ENCODE peak calls at places on chromosomes 7 and 10, in seven cellular contexts. F is fibroblast of lung, A is hepatocyte, Z is neural progenitor cell, X is K562, E is SK-N-SH, I is mesenchymal stem cell. K is an unnamed sample.

GRCh38 chr10:109982123-109982522 is 25.7 kb upstream of the ADD3 start:
- DNase-seq in F (peak; percentile 46), A (no peak), Z (no peak), X (peak; percentile 81), E (no peak), I (no peak), K (no peak)

GRCh38 chr10:43940898-43941777 is 292.5 kb upstream of the ZNF32 start:
- DNase-seq in F (no peak), A (no peak), Z (no peak), X (no peak), E (no peak), I (no peak), K (no peak)

GRCh38 chr10:118314882-118315281 is 27.2 kb downstream of the FAM204A start:
- DNase-seq in F (no peak), A (no peak), Z (no peak), X (no peak), E (no peak), I (no peak), K (no peak)

GRCh38 chr7:26375604-26376207 is 84.0 kb downstream of the SNX10 start:
- DNase-seq in F (no peak), A (no peak), Z (peak; percentile 4), X (no peak), E (no peak), I (no peak), K (no peak)

GRCh38 chr10:68251625-68252275 is 19.8 kb upstream of the ATOH7 start:
- DNase-seq in F (no peak), A (no peak), Z (no peak), X (no peak), E (no peak), I (no peak), K (no peak)

GRCh38 chr7:30899066-30899465 is 12.6 kb upstream of the AQP1 start:
- DNase-seq in F (no peak), A (no peak), Z (no peak), X (no peak), E (no peak), I (no peak), K (no peak)

GRCh38 chr7:87424075-87424474 is 51.4 kb downstream of the ABCB4 start:
- DNase-seq in F (no peak), A (no peak), Z (no peak), X (no peak), E (no peak), I (no peak), K (no peak)

GRCh38 chr10:3806603-3807002 is 21.6 kb upstream of the KLF6 start:
- DNase-seq in F (peak; percentile 75), A (peak; percentile 80), Z (no peak), X (no peak), E (no peak), I (peak; percentile 80), K (peak; percentile 95)

GRCh38 chr7:108430664-108431063 is 25.6 kb downstream of the NRCAM start:
- DNase-seq in F (no peak), A (no peak), Z (no peak), X (no peak), E (no peak), I (no peak), K (no peak)

GRCh38 chr10:110918269-110918632 is 729 bp downstream of the BBIP1 start:
- DNase-seq in F (peak; percentile 96), A (peak; percentile 98), Z (peak; percentile 98), X (peak; percentile 94), E (no peak), I (peak; percentile 97), K (no peak)

GRCh38 chr10:109456566-109457361 is 466.5 kb downstream of the XPNPEP1 start:
- DNase-seq in F (no peak), A (peak; percentile 18), Z (peak; percentile 71), X (no peak), E (peak; percentile 62), I (peak; percentile 7), K (no peak)

GRCh38 chr7:64890761-64891666 is 12.1 kb upstream of the ZNF273 start:
- DNase-seq in F (no peak), A (no peak), Z (no peak), X (peak; percentile 77), E (no peak), I (no peak), K (peak; percentile 61)

GRCh38 chr10:119315128-119316001 is 108.0 kb downstream of the GRK5 start:
- DNase-seq in F (peak; percentile 94), A (peak; percentile 86), Z (peak; percentile 51), X (peak; percentile 62), E (no peak), I (peak; percentile 97), K (peak; percentile 73)

GRCh38 chr10:125034671-125035070 is 92.7 kb downstream of the ZRANB1 start:
- DNase-seq in F (peak; percentile 44), A (no peak), Z (no peak), X (no peak), E (no peak), I (no peak), K (no peak)

GRCh38 chr7:41915861-41916260 is 213.0 kb upstream of the INHBA start:
- DNase-seq in F (no peak), A (no peak), Z (no peak), X (no peak), E (no peak), I (no peak), K (no peak)

GRCh38 chr7:41912426-41912825 is 209.5 kb upstream of the INHBA start:
- DNase-seq in F (no peak), A (no peak), Z (no peak), X (no peak), E (no peak), I (no peak), K (peak; percentile 74)

GRCh38 chr7:41918597-41918996 is 215.7 kb upstream of the INHBA start:
- DNase-seq in F (peak; percentile 87), A (no peak), Z (no peak), X (no peak), E (no peak), I (peak; percentile 83), K (peak; percentile 67)

GRCh38 chr7:41912851-41913580 is 210.1 kb upstream of the INHBA start:
- DNase-seq in F (no peak), A (no peak), Z (no peak), X (no peak), E (no peak), I (no peak), K (peak; percentile 46)

DNA sequence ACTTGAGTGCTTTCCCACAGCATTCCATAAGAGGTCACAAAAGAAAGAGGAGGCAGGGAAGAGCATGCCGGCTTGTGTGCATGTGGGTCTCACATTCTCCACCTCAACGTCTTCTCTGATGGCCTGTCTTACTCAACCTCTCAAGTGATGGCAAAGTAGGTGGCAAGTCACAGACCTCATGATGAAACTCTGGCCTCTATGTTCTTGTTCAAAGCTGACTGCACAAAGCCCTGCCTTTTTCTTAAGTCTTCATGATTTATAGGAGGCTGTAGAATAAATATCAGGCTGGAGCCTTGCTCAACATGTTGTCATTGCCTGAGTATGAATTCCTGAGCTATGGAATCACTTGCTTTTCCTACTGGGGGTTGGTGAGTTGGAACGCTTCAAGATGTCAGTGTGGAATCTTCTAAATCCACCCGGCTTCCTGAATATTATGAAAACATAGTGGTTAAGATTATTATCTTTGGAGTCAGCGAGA is 213.6 kb upstream of the INHBA start:
- DNase-seq in F (peak; percentile 99), A (peak; percentile 65), Z (no peak), X (no peak), E (no peak), I (peak; percentile 99), K (peak; percentile 89)
- H3K4me2 ChIP-seq in F (peak overlapping the region; percentile 72), A (no peak overlapping the region), Z (no peak overlapping the region), X (no peak overlapping the region), E (peak overlapping the region; percentile 57), I (no peak overlapping the region), K (peak overlapping the region; percentile 72)

DNA sequence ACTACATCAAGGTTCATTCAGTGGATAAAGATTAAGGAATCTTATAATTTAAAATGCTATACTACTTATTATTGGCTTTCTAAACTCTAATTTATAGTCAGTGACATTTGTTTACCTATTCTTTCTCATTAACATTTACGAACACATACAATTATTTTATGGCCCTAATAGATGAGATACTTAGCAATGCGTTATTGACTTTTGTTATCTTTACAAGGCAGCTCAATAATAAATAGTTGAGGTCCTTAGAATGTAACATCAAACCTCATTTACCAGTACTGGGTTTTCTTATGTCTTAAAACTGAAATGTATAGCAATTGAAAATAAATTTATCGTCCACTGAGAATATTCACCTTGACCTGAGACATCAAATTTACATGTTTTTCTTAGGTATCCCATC is 89.0 kb downstream of the THSD7A start:
- DNase-seq in F (no peak), A (no peak), Z (no peak), X (no peak), E (no peak), I (no peak), K (no peak)
- H3K4me2 ChIP-seq in F (no peak overlapping the region), A (no peak overlapping the region), Z (no peak overlapping the region), X (no peak overlapping the region), E (no peak overlapping the region), I (no peak overlapping the region), K (no peak overlapping the region)

GRCh38 chr10:7475954-7476353 is 65.1 kb upstream of the SFMBT2 start:
- DNase-seq in F (no peak), A (no peak), Z (no peak), X (no peak), E (no peak), I (no peak), K (no peak)

GRCh38 chr10:7475046-7475860 is 64.4 kb upstream of the SFMBT2 start:
- DNase-seq in F (peak; percentile 6), A (no peak), Z (peak; percentile 60), X (no peak), E (peak; percentile 38), I (no peak), K (no peak)

GRCh38 chr10:7478727-7479457 is 68.1 kb upstream of the SFMBT2 start:
- DNase-seq in F (no peak), A (no peak), Z (no peak), X (no peak), E (no peak), I (no peak), K (no peak)

GRCh38 chr10:7479861-7480598 is 69.2 kb upstream of the SFMBT2 start:
- DNase-seq in F (no peak), A (no peak), Z (no peak), X (no peak), E (no peak), I (no peak), K (no peak)

GRCh38 chr10:7477538-7478334 is 66.9 kb upstream of the SFMBT2 start:
- DNase-seq in F (no peak), A (no peak), Z (no peak), X (no peak), E (no peak), I (no peak), K (no peak)
- H3K4me2 ChIP-seq in F (no peak overlapping the region), A (no peak overlapping the region), Z (no peak overlapping the region), X (no peak overlapping the region), E (no peak overlapping the region), I (no peak overlapping the region), K (no peak overlapping the region)

GRCh38 chr10:34345383-34345782 is 469.7 kb downstream of the PARD3 start:
- DNase-seq in F (no peak), A (no peak), Z (no peak), X (no peak), E (no peak), I (no peak), K (no peak)

GRCh38 chr10:34341473-34341872 is 473.6 kb downstream of the PARD3 start:
- DNase-seq in F (no peak), A (no peak), Z (no peak), X (no peak), E (no peak), I (no peak), K (no peak)

GRCh38 chr10:34346516-34347150 is 468.5 kb downstream of the PARD3 start:
- DNase-seq in F (peak; percentile 57), A (peak; percentile 8), Z (no peak), X (no peak), E (no peak), I (peak; percentile 82), K (no peak)

GRCh38 chr10:34339816-34340553 is 475.1 kb downstream of the PARD3 start:
- DNase-seq in F (no peak), A (no peak), Z (no peak), X (no peak), E (no peak), I (no peak), K (no peak)

GRCh38 chr10:34343764-34344163 is 471.3 kb downstream of the PARD3 start:
- DNase-seq in F (peak; percentile 45), A (no peak), Z (no peak), X (no peak), E (no peak), I (no peak), K (peak; percentile 7)
- H3K4me2 ChIP-seq in F (no peak overlapping the region), A (no peak overlapping the region), Z (no peak overlapping the region), X (no peak overlapping the region), E (peak overlapping the region; percentile 36), I (no peak overlapping the region), K (no peak overlapping the region)

K was measured in mammary epithelial cell.